ENCODE peak calls at places on chromosome 22, in nine cellular contexts. F is upper lobe of right lung, W is OCI-LY7, Z is BJ, Q is PC-9, E is mammary epithelial cell, U is bronchial epithelial cell, X is ovary, P is PC-3. O is an unnamed sample. For H3K36me3, the result is how much of the 10 kb centered on the place peaks cover.

GRCh38 chr22:49601614-49602321 is 225.9 kb downstream of the BRD1 start:
- DNase-seq in F (peak), W (no peak), Z (no peak), Q (no peak), E (no peak), U (no peak), X (no peak), P (no peak), O (no peak)

GRCh38 chr22:44396727-44397722 is 84.3 kb upstream of the SHISAL1 start:
- DNase-seq in F (peak), W (no peak), Z (no peak), Q (no peak), E (no peak), U (no peak), X (peak), P (no peak), O (no peak)

GRCh38 chr22:17726561-17727243 is 47.6 kb downstream of the BID start:
- DNase-seq in F (no peak), W (no peak), Z (no peak), Q (no peak), E (no peak), U (no peak), X (no peak), P (no peak), O (no peak)

GRCh38 chr22:34390400-34390799 is 470.1 kb upstream of the LARGE1 start:
- DNase-seq in F (no peak), W (no peak), Z (no peak), Q (no peak), E (no peak), U (no peak), X (no peak), P (no peak), O (no peak)

GRCh38 chr22:35205956-35206355 is 51.3 kb upstream of the HMGXB4 start:
- DNase-seq in F (no peak), W (no peak), Z (no peak), Q (no peak), E (peak), U (peak), X (no peak), P (no peak), O (no peak)

GRCh38 chr22:20440637-20441591 is 3.3 kb upstream of the SCARF2 start:
- DNase-seq in F (peak), W (no peak), Z (no peak), Q (no peak), E (no peak), U (no peak), X (no peak), P (no peak), O (no peak)

GRCh38 chr22:40635008-40635939 is 1.2 kb downstream of the MRTFA start:
- DNase-seq in F (no peak), W (no peak), Z (no peak), Q (no peak), E (no peak), U (no peak), X (no peak), P (no peak), O (no peak)

GRCh38 chr22:31876156-31877035 is 67.9 kb upstream of the YWHAH start:
- DNase-seq in F (no peak), W (no peak), Z (peak), Q (no peak), E (peak), U (peak), X (no peak), P (no peak), O (no peak)

GRCh38 chr22:29167032-29167911 is 38.4 kb upstream of the EMID1 start:
- DNase-seq in F (no peak), W (peak), Z (no peak), Q (no peak), E (no peak), U (no peak), X (no peak), P (no peak), O (no peak)

GRCh38 chr22:48494256-48494967 is 1333.3 kb downstream of the BRD1 start:
- DNase-seq in F (peak), W (no peak), Z (no peak), Q (no peak), E (no peak), U (no peak), X (no peak), P (no peak), O (no peak)

GRCh38 chr22:22928666-22929380 is 41.2 kb downstream of the IGLL5 start:
- DNase-seq in F (no peak), W (peak), Z (no peak), Q (no peak), E (peak), U (peak), X (no peak), P (peak), O (no peak)

GRCh38 chr22:19467912-19468311 is 11.1 kb downstream of the UFD1 start:
- DNase-seq in F (no peak), W (no peak), Z (no peak), Q (no peak), E (no peak), U (no peak), X (no peak), P (no peak), O (no peak)

GRCh38 chr22:28988455-28988854 is 73.2 kb downstream of the C22orf31 start:
- DNase-seq in F (no peak), W (no peak), Z (no peak), Q (no peak), E (no peak), U (no peak), X (no peak), P (no peak), O (no peak)

GRCh38 chr22:44210721-44211120 is 30.0 kb downstream of the PARVG start:
- DNase-seq in F (no peak), W (no peak), Z (no peak), Q (no peak), E (no peak), U (no peak), X (no peak), P (no peak), O (no peak)

GRCh38 chr22:44392446-44392921 is 79.7 kb upstream of the SHISAL1 start:
- DNase-seq in F (peak), W (no peak), Z (no peak), Q (peak), E (peak), U (peak), X (no peak), P (peak), O (no peak)

GRCh38 chr22:33438273-33438672 is 380.1 kb upstream of the SYN3 start:
- DNase-seq in F (no peak), W (no peak), Z (peak), Q (peak), E (peak), U (peak), X (peak), P (peak), O (peak)

GRCh38 chr22:29343313-29343805 is 27.9 kb upstream of the RASL10A start:
- DNase-seq in F (peak), W (no peak), Z (peak), Q (peak), E (no peak), U (peak), X (no peak), P (peak), O (no peak)

GRCh38 chr22:20240900-20241299 is 27.2 kb downstream of the RTN4R start:
- DNase-seq in F (no peak), W (no peak), Z (no peak), Q (no peak), E (no peak), U (no peak), X (no peak), P (no peak), O (no peak)

GRCh38 chr22:20264614-20265452 is 3.3 kb downstream of the RTN4R start:
- DNase-seq in F (no peak), W (no peak), Z (no peak), Q (no peak), E (no peak), U (no peak), X (no peak), P (no peak), O (no peak)

GRCh38 chr22:48489551-48490512 is 1337.8 kb downstream of the BRD1 start:
- DNase-seq in F (peak), W (no peak), Z (no peak), Q (no peak), E (no peak), U (no peak), X (no peak), P (no peak), O (no peak)

GRCh38 chr22:43228863-43229262 is 41.9 kb upstream of the TTLL12 start:
- DNase-seq in F (no peak), W (no peak), Z (no peak), Q (no peak), E (no peak), U (no peak), X (no peak), P (no peak), O (no peak)

GRCh38 chr22:35697142-35697541 is 20.5 kb upstream of the APOL5 start:
- DNase-seq in F (no peak), W (no peak), Z (no peak), Q (no peak), E (no peak), U (no peak), X (no peak), P (no peak), O (no peak)

GRCh38 chr22:29393019-29393608 is 4.7 kb upstream of the AP1B1 start:
- DNase-seq in F (no peak), W (peak), Z (no peak), Q (no peak), E (no peak), U (no peak), X (no peak), P (no peak), O (no peak)

GRCh38 chr22:33888821-33889220 is 31.5 kb downstream of the LARGE1 start:
- DNase-seq in F (no peak), W (peak), Z (no peak), Q (no peak), E (no peak), U (no peak), X (no peak), P (no peak), O (no peak)

GRCh38 chr22:36775589-36775965 is 342 bp downstream of the IFT27 start:
- DNase-seq in F (no peak), W (peak), Z (no peak), Q (peak), E (peak), U (no peak), X (peak), P (peak), O (no peak)

GRCh38 chr22:29093980-29094379 is 21.1 kb downstream of the KREMEN1 start:
- DNase-seq in F (no peak), W (no peak), Z (no peak), Q (no peak), E (no peak), U (no peak), X (no peak), P (no peak), O (no peak)

GRCh38 chr22:43255299-43255698 is 68.4 kb upstream of the TTLL12 start:
- DNase-seq in F (no peak), W (no peak), Z (no peak), Q (no peak), E (no peak), U (no peak), X (no peak), P (no peak), O (no peak)

GRCh38 chr22:40345271-40345670 is 1.0 kb upstream of the ADSL start:
- DNase-seq in F (no peak), W (peak), Z (no peak), Q (peak), E (peak), U (peak), X (no peak), P (peak), O (no peak)

GRCh38 chr22:44491666-44492405 is 6.2 kb downstream of the RTL6 start:
- DNase-seq in F (no peak), W (no peak), Z (no peak), Q (no peak), E (no peak), U (no peak), X (no peak), P (no peak), O (no peak)

GRCh38 chr22:46422896-46423295 is 87.4 kb downstream of the TRMU start:
- DNase-seq in F (no peak), W (no peak), Z (no peak), Q (no peak), E (no peak), U (no peak), X (no peak), P (no peak), O (no peak)
- TF ChIP-seq CTCF in F (no peak), W (no peak), Z (no peak), Q (no peak), E (no peak), U (no peak), X (no peak), P (no peak), O (no peak)

GRCh38 chr22:27846910-27847309 is 45.4 kb upstream of the MN1 start:
- DNase-seq in F (no peak), W (no peak), Z (no peak), Q (no peak), E (no peak), U (no peak), X (no peak), P (no peak), O (no peak)

GRCh38 chr22:27848005-27848404 is 46.4 kb upstream of the MN1 start:
- DNase-seq in F (no peak), W (no peak), Z (no peak), Q (no peak), E (no peak), U (no peak), X (no peak), P (no peak), O (no peak)

GRCh38 chr22:27853404-27853803 is 51.8 kb upstream of the MN1 start:
- DNase-seq in F (no peak), W (no peak), Z (no peak), Q (no peak), E (no peak), U (no peak), X (no peak), P (no peak), O (no peak)

GRCh38 chr22:27850000-27850465 is 48.5 kb upstream of the MN1 start:
- DNase-seq in F (no peak), W (no peak), Z (no peak), Q (no peak), E (no peak), U (no peak), X (peak), P (no peak), O (no peak)

GRCh38 chr22:27851974-27852713 is 50.6 kb upstream of the MN1 start:
- DNase-seq in F (no peak), W (no peak), Z (no peak), Q (no peak), E (no peak), U (peak), X (no peak), P (no peak), O (no peak)
- H3K36me3 ChIP-seq in F (half or more), W (half or more), Z (under half), Q (half or more), E (half or more), U (under half), X (under half), P (under half), O (under half)

GRCh38 chr22:30556388-30556787 is 9.8 kb upstream of the SEC14L6 start:
- DNase-seq in F (no peak), W (no peak), Z (no peak), Q (no peak), E (no peak), U (no peak), X (no peak), P (peak), O (no peak)

GRCh38 chr22:30552719-30553118 is 6.2 kb upstream of the SEC14L6 start:
- DNase-seq in F (no peak), W (no peak), Z (no peak), Q (no peak), E (no peak), U (no peak), X (no peak), P (no peak), O (no peak)

GRCh38 chr22:30553971-30554370 is 7.4 kb upstream of the SEC14L6 start:
- DNase-seq in F (no peak), W (no peak), Z (no peak), Q (no peak), E (no peak), U (no peak), X (no peak), P (no peak), O (no peak)

GRCh38 chr22:30557243-30557642 is 10.7 kb upstream of the SEC14L6 start:
- DNase-seq in F (no peak), W (no peak), Z (no peak), Q (no peak), E (no peak), U (no peak), X (no peak), P (no peak), O (no peak)

DNA sequence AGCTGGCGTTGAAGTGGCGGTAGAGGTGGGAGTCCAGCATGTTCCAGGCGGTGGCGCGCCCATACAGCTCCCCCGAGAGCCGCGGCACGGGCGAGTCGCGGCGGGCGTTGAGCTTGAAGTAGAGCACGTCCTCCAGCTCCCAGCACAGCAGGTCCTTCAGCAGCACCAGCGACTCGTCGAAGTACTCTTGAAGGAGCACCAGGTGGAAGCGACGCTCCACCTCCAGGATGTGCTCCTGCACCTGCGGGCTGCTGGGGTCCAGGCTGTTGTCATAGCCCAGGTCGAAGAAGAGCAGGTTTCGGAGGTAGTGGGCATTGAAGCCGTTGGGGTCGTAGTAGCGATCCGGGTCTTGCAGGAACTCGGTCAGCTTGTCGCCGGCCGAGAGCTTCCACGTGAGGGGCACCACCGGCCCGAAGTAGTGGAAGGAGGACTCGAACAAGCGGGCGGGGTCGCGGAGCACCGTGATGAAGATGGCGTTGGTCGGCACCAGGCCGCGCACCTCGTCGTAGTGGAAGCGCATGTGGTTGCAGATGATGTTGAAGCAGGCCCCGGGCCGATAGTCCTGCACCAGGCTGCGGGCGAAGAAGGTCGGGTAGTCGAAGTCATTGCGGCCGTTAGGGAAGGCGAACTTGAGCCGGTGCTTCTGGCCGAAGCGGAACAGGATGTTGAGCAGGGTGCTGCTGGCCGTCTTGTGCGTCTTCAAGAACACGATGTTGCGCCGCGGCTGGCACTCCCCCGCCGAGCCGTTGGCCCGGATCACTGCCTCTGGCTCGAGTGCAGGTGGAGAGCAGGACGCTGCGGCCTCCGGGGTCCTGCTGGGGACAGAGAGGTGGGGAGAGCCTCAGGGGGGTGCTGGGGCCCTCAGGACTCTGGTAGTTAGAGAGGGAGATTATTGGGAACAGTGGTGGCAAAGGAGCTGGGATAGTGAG is 9.0 kb upstream of the SEC14L6 start:
- DNase-seq in F (no peak), W (no peak), Z (no peak), Q (no peak), E (no peak), U (no peak), X (no peak), P (no peak), O (no peak)
- TF ChIP-seq CTCF in F (no peak), W (no peak), Z (no peak), Q (no peak), E (no peak), U (no peak), X (no peak), P (no peak), O (no peak)

DNA sequence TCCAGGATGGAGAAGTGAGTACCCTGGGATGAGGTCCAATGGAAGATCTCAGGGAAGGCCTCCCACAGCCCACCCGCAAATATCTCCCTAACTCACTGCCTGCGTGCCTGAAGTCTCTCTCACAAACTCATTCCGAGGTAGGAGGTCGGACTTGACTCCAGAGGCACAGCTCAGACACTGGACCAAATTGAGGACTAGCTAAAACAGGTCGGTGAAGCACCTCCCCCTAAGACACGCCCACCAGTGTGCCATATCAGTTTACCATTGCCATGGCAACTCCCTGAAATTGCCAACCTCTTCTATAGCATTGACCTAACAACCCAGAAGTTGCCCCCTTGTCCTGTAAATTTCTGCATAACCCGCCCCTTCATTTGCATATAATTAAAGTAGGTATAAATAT is 17.5 kb downstream of the RPL3 start:
- DNase-seq in F (no peak), W (no peak), Z (no peak), Q (peak), E (no peak), U (no peak), X (no peak), P (no peak), O (no peak)
- H3K36me3 ChIP-seq in F (under half), W (under half), Z (under half), Q (under half), E (under half), U (under half), X (under half), P (under half), O (under half)

GRCh38 chr22:24599514-24599913 is 3.5 kb upstream of the GGT1 start:
- DNase-seq in F (no peak), W (no peak), Z (no peak), Q (no peak), E (no peak), U (no peak), X (no peak), P (no peak), O (no peak)
- TF ChIP-seq CTCF in F (no peak), W (no peak), Z (no peak), Q (no peak), E (peak), U (no peak), X (no peak), P (no peak), O (no peak)

GRCh38 chr22:38489561-38490133 is 16.5 kb downstream of the DDX17 start:
- DNase-seq in F (no peak), W (no peak), Z (no peak), Q (no peak), E (no peak), U (no peak), X (no peak), P (no peak), O (no peak)

GRCh38 chr22:38491707-38492348 is 14.3 kb downstream of the DDX17 start:
- DNase-seq in F (no peak), W (no peak), Z (no peak), Q (no peak), E (no peak), U (no peak), X (no peak), P (no peak), O (no peak)

GRCh38 chr22:38490475-38490874 is 15.6 kb downstream of the DDX17 start:
- DNase-seq in F (no peak), W (no peak), Z (no peak), Q (no peak), E (no peak), U (no peak), X (no peak), P (no peak), O (no peak)

GRCh38 chr22:38489142-38489541 is 17.0 kb downstream of the DDX17 start:
- DNase-seq in F (no peak), W (no peak), Z (no peak), Q (no peak), E (no peak), U (no peak), X (no peak), P (no peak), O (no peak)

GRCh38 chr22:38490915-38491314 is 15.2 kb downstream of the DDX17 start:
- DNase-seq in F (no peak), W (no peak), Z (no peak), Q (no peak), E (no peak), U (no peak), X (peak), P (no peak), O (no peak)
- H3K36me3 ChIP-seq in F (half or more), W (half or more), Z (under half), Q (half or more), E (half or more), U (under half), X (under half), P (half or more), O (under half)